ENCODE peak calls at places on chromosomes 5 and 9, in five cellular contexts. T, D, K, J and X are unnamed samples.

GRCh38 chr9:91253488-91253887 is 108.2 kb downstream of the AUH start:
- DNase-seq in T (no peak), J (no peak), D (peak; percentile 9), K (no peak), X (no peak)

GRCh38 chr5:95718203-95718602 is 12.9 kb upstream of the RHOBTB3 start:
- DNase-seq in K (no peak), T (no peak), D (no peak), J (no peak), X (no peak)

GRCh38 chr9:114316605-114317230 is 6.2 kb upstream of the ORM1 start:
- DNase-seq in K (no peak), T (no peak), D (no peak), J (no peak), X (no peak)

GRCh38 chr9:4011062-4011461 is 288.8 kb downstream of the GLIS3 start:
- DNase-seq in D (no peak), J (no peak), T (no peak), K (no peak), X (no peak)

GRCh38 chr5:158162479-158162878 is 303.5 kb upstream of the CLINT1 start:
- DNase-seq in K (no peak), D (no peak), T (no peak), J (no peak), X (no peak)

GRCh38 chr9:135463140-135463539 is 16.4 kb upstream of the PPP1R26 start:
- DNase-seq in D (no peak), J (no peak), K (no peak), T (peak; percentile 48), X (peak; percentile 80)

GRCh38 chr9:87716141-87716540 is 9.8 kb upstream of the CTSL start:
- DNase-seq in J (no peak), T (peak; percentile 26), K (no peak), D (no peak), X (no peak)

GRCh38 chr9:21015122-21015815 is 16.2 kb downstream of the HACD4 start:
- DNase-seq in T (peak; percentile 31), K (no peak), J (no peak), D (no peak), X (no peak)

GRCh38 chr9:125493861-125494554 is 213.0 kb downstream of the MAPKAP1 start:
- DNase-seq in K (no peak), T (peak; percentile 23), D (no peak), J (no peak), X (peak; percentile 34)

GRCh38 chr5:64384761-64385160 is 121.1 kb upstream of the RGS7BP start:
- DNase-seq in J (no peak), K (no peak), T (peak; percentile 19), D (no peak), X (no peak)

GRCh38 chr9:33972698-33973097 is 76.0 kb downstream of the UBAP2 start:
- DNase-seq in D (no peak), K (no peak), J (no peak), T (no peak), X (no peak)

GRCh38 chr5:178130576-178131445 is at the start of gene RMND5B:
- DNase-seq in D (peak; percentile 75), J (peak; percentile 70), K (peak; percentile 81), T (peak; percentile 95), X (peak; percentile 90)

GRCh38 chr5:75152861-75153260 is 83.8 kb downstream of the ANKRD31 start:
- DNase-seq in K (no peak), D (no peak), T (no peak), J (no peak), X (no peak)

GRCh38 chr9:85534340-85534739 is 207.4 kb downstream of the AGTPBP1 start:
- DNase-seq in J (no peak), D (no peak), T (no peak), K (no peak), X (no peak)

GRCh38 chr5:159910843-159911229 is 5.4 kb upstream of the ADRA1B start:
- DNase-seq in J (no peak), D (no peak), T (no peak), K (no peak), X (no peak)

GRCh38 chr9:136545065-136545965 is 533 bp downstream of the NOTCH1 start:
- DNase-seq in T (peak; percentile 62), D (peak; percentile 39), J (no peak), K (no peak), X (peak; percentile 58)

GRCh38 chr9:20790721-20791120 is 106.7 kb downstream of the FOCAD start:
- DNase-seq in D (no peak), T (no peak), K (no peak), J (no peak), X (no peak)

GRCh38 chr5:164377746-164378145 is 872.3 kb downstream of the MAT2B start:
- DNase-seq in J (no peak), T (no peak), K (no peak), D (no peak), X (no peak)

GRCh38 chr9:80797841-80798688 is 891.3 kb downstream of the TLE1 start:
- DNase-seq in T (peak; percentile 91), K (no peak), D (no peak), J (peak; percentile 27), X (no peak)